ENCODE peak calls at places on chromosome 14, in four cellular contexts. N is tibial artery, S is psoas muscle, L is uterus. Q is an unnamed sample. For H3K4me1, the result is how much of the 10 kb centered on the place peaks cover.

GRCh38 chr14:33357225-33358010 is 418.7 kb downstream of the NPAS3 start:
- DNase-seq in L (no peak), N (no peak), S (no peak), Q (no peak)

GRCh38 chr14:87935895-87936294 is 57.1 kb downstream of the GALC start:
- DNase-seq in S (no peak), L (no peak), N (no peak), Q (peak)

GRCh38 chr14:23460960-23461359 is 8.5 kb upstream of the NGDN start:
- DNase-seq in N (no peak), L (no peak), S (no peak), Q (no peak)

GRCh38 chr14:59755388-59755787 is 115.2 kb downstream of the RTN1 start:
- DNase-seq in S (no peak), N (no peak), L (no peak), Q (no peak)

GRCh38 chr14:36505892-36506731 is 13.9 kb downstream of the NKX2-1 start:
- DNase-seq in S (no peak), N (no peak), L (no peak), Q (no peak)

GRCh38 chr14:93056166-93056839 is 59.4 kb downstream of the ITPK1 start:
- DNase-seq in S (no peak), N (no peak), L (no peak), Q (no peak)

GRCh38 chr14:92513966-92514843 is 624 bp downstream of the RIN3 start:
- DNase-seq in N (no peak), L (no peak), S (no peak), Q (no peak)

GRCh38 chr14:74261288-74261687 is 22.0 kb downstream of the VSX2 start:
- DNase-seq in N (no peak), L (no peak), S (no peak), Q (no peak)

GRCh38 chr14:22577334-22577908 is 11.6 kb downstream of the DAD1 start:
- DNase-seq in S (no peak), L (no peak), N (no peak), Q (no peak)

GRCh38 chr14:49786315-49786714 is 18.4 kb downstream of the KLHDC2 start:
- DNase-seq in S (no peak), N (no peak), L (no peak), Q (no peak)

GRCh38 chr14:53190938-53191337 is 37.8 kb upstream of the DDHD1 start:
- DNase-seq in N (no peak), L (no peak), S (no peak), Q (no peak)

GRCh38 chr14:31263485-31264133 is 56.0 kb upstream of the HECTD1 start:
- DNase-seq in S (peak), L (peak), N (peak), Q (no peak)

GRCh38 chr14:20823859-20824258 is 21.2 kb upstream of the RNASE1 start:
- DNase-seq in L (no peak), N (no peak), S (no peak), Q (no peak)

GRCh38 chr14:99257122-99257672 is 14.8 kb downstream of the BCL11B start:
- DNase-seq in L (no peak), S (no peak), N (no peak), Q (no peak)

GRCh38 chr14:81435578-81436295 is 35.6 kb upstream of the STON2 start:
- DNase-seq in N (peak), L (no peak), S (peak), Q (peak)

GRCh38 chr14:55099741-55100140 is 29.3 kb upstream of the LGALS3 start:
- DNase-seq in L (peak), N (no peak), S (no peak), Q (no peak)

GRCh38 chr14:35573911-35574310 is 39.9 kb downstream of the INSM2 start:
- DNase-seq in S (no peak), N (no peak), L (no peak), Q (no peak)

GRCh38 chr14:56138987-56139386 is 20.8 kb downstream of the PELI2 start:
- DNase-seq in N (no peak), S (no peak), L (no peak), Q (no peak)

GRCh38 chr14:44846232-44846824 is 115.4 kb downstream of the KLHL28 start:
- DNase-seq in N (no peak), S (no peak), L (no peak), Q (no peak)

GRCh38 chr14:83478741-83479140 is 1945.1 kb upstream of the SEL1L start:
- DNase-seq in S (no peak), L (no peak), N (no peak), Q (no peak)

GRCh38 chr14:36684946-36685345 is 23.3 kb downstream of the PAX9 start:
- DNase-seq in L (no peak), N (no peak), S (no peak), Q (no peak)

GRCh38 chr14:63664143-63664460 is 22.4 kb upstream of the WDR89 start:
- DNase-seq in N (no peak), S (no peak), L (no peak), Q (no peak)

GRCh38 chr14:52265248-52265647 is 2.2 kb upstream of the PTGDR start:
- DNase-seq in S (no peak), L (no peak), N (no peak), Q (no peak)

GRCh38 chr14:36915089-36915488 is 253.4 kb downstream of the PAX9 start:
- DNase-seq in S (no peak), N (no peak), L (no peak), Q (no peak)

GRCh38 chr14:71753126-71753830 is 179.0 kb upstream of the RGS6 start:
- DNase-seq in S (peak), L (peak), N (peak), Q (peak)

GRCh38 chr14:69896972-69897371 is 17.8 kb downstream of the SMOC1 start:
- DNase-seq in L (no peak), S (no peak), N (no peak), Q (no peak)

GRCh38 chr14:63174760-63175191 is 29.5 kb upstream of the RHOJ start:
- DNase-seq in L (peak), S (no peak), N (no peak), Q (no peak)

GRCh38 chr14:51613436-51613835 is 38.3 kb upstream of the FRMD6 start:
- DNase-seq in S (no peak), L (no peak), N (no peak), Q (no peak)

GRCh38 chr14:93073833-93074769 is 41.6 kb downstream of the ITPK1 start:
- DNase-seq in N (no peak), L (no peak), S (peak), Q (no peak)

GRCh38 chr14:65072256-65072655 is 30.1 kb downstream of the MAX start:
- DNase-seq in S (no peak), L (no peak), N (no peak), Q (no peak)

GRCh38 chr14:49892301-49892635 is 614 bp upstream of the ARF6 start:
- DNase-seq in S (no peak), N (no peak), L (peak), Q (peak)

GRCh38 chr14:101878222-101879211 is 85.9 kb upstream of the DYNC1H1 start:
- DNase-seq in L (no peak), N (no peak), S (no peak), Q (no peak)

GRCh38 chr14:64059454-64060198 is 206.8 kb downstream of the SYNE2 start:
- DNase-seq in S (no peak), N (no peak), L (no peak), Q (no peak)

GRCh38 chr14:99397698-99398097 is 83.0 kb downstream of the SETD3 start:
- DNase-seq in L (no peak), N (no peak), S (no peak), Q (no peak)

DNA sequence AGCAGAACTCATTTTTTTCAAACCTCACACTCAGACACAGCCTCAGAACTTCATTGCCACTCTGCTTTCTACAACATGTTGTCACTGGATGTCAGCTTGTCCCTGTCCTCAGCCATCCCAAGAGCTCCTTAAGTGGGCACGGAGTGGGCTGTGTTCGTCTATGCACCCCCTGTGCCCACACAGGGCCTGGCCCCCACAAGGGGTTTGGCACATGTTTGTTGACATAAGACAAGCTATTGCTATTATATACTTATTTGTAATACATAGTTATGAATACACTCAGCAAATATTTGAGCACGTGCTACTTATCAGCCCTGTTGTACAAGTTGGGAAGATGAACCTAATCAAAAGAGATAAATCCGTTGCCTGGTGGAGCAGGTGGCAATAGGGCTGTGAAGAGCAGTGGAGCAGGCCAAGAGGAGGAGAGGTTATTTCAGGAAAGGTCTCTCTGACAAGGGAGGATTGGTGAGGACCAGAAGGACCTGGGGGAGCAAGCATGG is 4.3 kb upstream of the BDKRB1 start:
- DNase-seq in L (no peak), N (no peak), S (no peak), Q (no peak)
- H3K4me1 ChIP-seq in L (under half), N (under half), S (under half), Q (under half)

DNA sequence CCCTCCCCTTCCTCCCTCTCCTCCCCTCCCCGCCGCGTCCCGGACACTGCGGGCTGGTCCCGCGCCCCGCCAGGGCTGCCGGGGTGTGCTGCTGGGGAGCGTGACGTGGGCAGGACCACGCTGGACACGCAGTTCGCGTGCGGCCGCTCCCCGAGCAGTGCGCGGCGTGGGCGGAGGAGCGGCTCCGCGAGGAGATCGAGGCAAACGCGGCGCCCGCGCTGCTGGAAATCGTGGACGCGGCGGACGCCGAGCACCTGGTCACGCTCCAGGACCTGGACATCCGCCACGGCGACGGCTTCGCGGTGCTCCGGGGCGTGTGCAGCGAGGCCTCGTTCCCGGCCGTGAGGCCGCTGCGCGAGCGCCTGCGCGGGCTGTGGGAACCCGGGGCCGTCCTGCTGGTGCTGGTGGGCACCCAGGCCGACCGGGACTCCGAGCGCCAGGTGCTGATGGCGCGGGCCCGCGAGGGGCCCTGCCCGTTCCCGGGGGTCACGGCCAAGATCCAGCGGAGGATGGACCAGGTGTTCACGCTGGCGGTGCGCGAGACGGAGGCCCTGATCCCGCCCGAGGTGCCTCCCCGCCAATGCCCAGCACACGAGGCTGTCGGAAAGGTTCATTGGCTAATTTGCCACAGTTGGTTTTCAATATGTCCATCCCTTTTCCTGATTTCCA is 84.3 kb downstream of the TNFAIP2 start:
- DNase-seq in L (peak), N (no peak), S (peak), Q (peak)
- H3K4me3 ChIP-seq in L (peak), N (peak), S (peak), Q (peak)

DNA sequence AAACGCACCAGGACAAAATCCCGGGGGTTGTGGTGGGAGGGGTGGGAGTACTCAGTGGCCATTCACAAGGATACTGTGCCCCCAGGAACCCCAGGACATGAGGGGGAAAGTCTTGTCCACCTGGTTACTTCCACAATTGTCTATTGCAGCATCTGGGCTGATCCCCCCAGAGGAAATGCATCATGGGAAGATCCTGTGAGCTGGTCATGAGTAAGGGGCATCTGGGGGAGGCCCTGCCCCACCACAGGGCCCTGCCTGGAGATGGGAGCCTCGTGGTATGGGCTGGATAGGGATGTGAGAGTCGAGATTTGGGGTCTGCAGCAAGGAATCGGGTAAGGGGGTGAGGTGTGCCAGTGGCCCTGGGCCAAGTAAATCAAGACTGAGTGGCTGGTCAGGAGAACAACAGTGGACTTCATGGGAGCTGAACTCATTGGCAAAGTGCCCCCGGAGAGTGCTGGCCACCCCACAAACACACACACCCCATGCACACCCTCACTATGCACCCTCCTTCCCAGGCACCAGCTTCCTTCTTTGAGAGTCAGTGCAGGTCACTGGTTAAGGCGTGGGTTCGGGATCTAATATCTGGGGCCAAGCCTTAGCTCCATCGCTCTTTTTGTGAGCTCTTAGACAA is 3.0 kb upstream of the SERPINA1 start:
- DNase-seq in L (no peak), S (no peak), N (no peak), Q (no peak)
- H3K4me1 ChIP-seq in L (under half), S (under half), N (under half), Q (under half)

DNA sequence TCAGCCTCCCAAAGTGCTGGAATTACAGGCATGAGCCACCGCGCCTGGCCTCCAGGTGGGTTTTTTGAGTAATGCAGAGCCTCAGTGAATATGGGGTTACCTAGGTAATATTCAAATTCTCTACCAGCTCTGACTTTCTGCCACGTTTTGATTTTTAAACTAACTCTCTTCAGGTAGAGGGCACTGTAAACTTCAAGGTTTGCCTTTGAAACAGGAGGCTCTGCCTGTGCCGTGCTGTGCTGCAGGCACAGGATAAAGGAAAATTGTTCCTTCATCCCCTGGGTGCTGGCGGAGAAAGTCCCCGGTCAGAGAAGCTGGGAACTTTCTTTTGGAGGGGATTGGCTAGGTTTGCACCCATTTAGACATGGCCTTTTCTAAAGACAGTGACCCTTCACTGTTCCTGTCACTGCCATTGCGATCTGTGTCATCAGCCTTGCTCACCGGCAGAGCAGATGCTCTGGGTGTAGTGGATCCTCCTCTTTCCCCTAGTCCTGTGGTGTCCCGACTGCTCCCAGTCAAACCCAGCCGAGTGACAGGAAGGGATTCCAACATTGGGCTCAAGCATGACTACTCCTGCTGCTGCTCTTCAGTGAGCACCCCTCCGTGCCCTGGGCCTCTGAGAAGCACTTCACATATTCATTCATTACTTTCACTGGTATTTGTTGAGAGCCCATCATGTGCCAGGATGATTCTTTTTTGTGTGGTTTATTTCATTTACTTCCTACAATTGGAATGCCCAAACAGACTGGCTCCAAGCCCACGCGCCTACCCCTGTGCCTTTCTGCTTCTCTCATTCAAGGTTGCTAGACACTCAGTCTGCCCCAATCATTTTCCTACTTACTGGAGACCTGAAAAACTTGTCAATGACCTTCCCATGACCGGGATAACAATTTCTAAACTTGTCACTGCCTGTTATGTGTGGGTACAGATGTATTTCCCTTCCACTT is 103.6 kb downstream of the TMEM30B start:
- DNase-seq in L (no peak), S (no peak), N (no peak), Q (no peak)
- H3K4me3 ChIP-seq in L (no peak), S (no peak), N (no peak), Q (no peak)

Q was measured in pancreas.